ENCODE peak calls at places on chromosome 20, in ten cellular contexts. C is glutamatergic neuron; U is H4; Q is HTR-8/SVneo; N is activated naive CD4-positive, alpha-beta T cell; S is iPS-NIHi11; F is activated T-cell treated with anti-CD3 and anti-CD28 coated beads, Interleukin-2, amount 50 U/mL, for 4 hours; B is NCI-H2081; H is memory B cell; T is A172. D is an unnamed sample.

GRCh38 chr20:4156411-4156810 is 141.1 kb upstream of the RNF24 start:
- DNase-seq in C (no peak), U (no peak), Q (no peak), N (no peak), S (no peak), F (no peak), B (no peak), H (no peak), T (no peak), D (no peak)

GRCh38 chr20:5377484-5377883 is 60.7 kb upstream of the PROKR2 start:
- DNase-seq in C (no peak), U (no peak), Q (no peak), N (no peak), S (no peak), F (no peak), B (no peak), H (no peak), T (no peak), D (no peak)

GRCh38 chr20:19628570-19629134 is 129.4 kb upstream of the RIN2 start:
- DNase-seq in C (peak), U (peak), Q (peak), N (no peak), S (peak), F (no peak), B (peak), H (peak), T (peak), D (peak)

GRCh38 chr20:62158541-62158940 is 15.0 kb downstream of the SS18L1 start:
- DNase-seq in C (no peak), U (no peak), Q (no peak), N (no peak), S (no peak), F (no peak), B (no peak), H (no peak), T (no peak), D (no peak)

GRCh38 chr20:5621305-5621704 is 128.9 kb upstream of the SHLD1 start:
- DNase-seq in C (no peak), U (no peak), Q (no peak), N (no peak), S (no peak), F (no peak), B (peak), H (no peak), T (peak), D (no peak)

GRCh38 chr20:991850-992249 is 10.3 kb downstream of the RSPO4 start:
- DNase-seq in C (no peak), U (no peak), Q (no peak), N (no peak), S (peak), F (no peak), B (no peak), H (no peak), T (no peak), D (no peak)

GRCh38 chr20:45300961-45301360 is 5.7 kb upstream of the RBPJL start:
- DNase-seq in C (peak), U (peak), Q (peak), N (no peak), S (peak), F (no peak), B (peak), H (no peak), T (peak), D (peak)

GRCh38 chr20:58463231-58463630 is 52.0 kb downstream of the APCDD1L start:
- DNase-seq in C (no peak), U (no peak), Q (no peak), N (no peak), S (no peak), F (no peak), B (no peak), H (no peak), T (no peak), D (no peak)

GRCh38 chr20:37534401-37535157 is 6.9 kb upstream of the BLCAP start:
- DNase-seq in C (no peak), U (peak), Q (peak), N (no peak), S (peak), F (peak), B (peak), H (peak), T (peak), D (peak)

GRCh38 chr20:49896204-49896603 is 19.1 kb downstream of the SPATA2 start:
- DNase-seq in C (no peak), U (no peak), Q (no peak), N (no peak), S (no peak), F (no peak), B (no peak), H (no peak), T (no peak), D (no peak)

GRCh38 chr20:43849496-43850197 is 65.0 kb upstream of the TOX2 start:
- DNase-seq in C (no peak), U (peak), Q (peak), N (no peak), S (no peak), F (no peak), B (no peak), H (no peak), T (peak), D (no peak)